ENCODE peak calls at places on chromosome 16, in seven cellular contexts. One of them, this sample, is unnamed.

GRCh38 chr16:23996258-23996955 is 160.6 kb downstream of the PRKCB start:
- DNase-seq in colonic mucosa: no peak
- DNase-seq in small intestine: no peak
- DNase-seq in neuronal stem cell: no peak
- DNase-seq in WERI-Rb-1: no peak
- DNase-seq in CD4-positive, alpha-beta memory T cell: no peak
- DNase-seq in pancreas: peak
- DNase-seq in this sample: no peak

GRCh38 chr16:79997257-79997656 is 396.7 kb upstream of the MAF start:
- DNase-seq in colonic mucosa: no peak
- DNase-seq in CD4-positive, alpha-beta memory T cell: no peak
- DNase-seq in small intestine: no peak
- DNase-seq in WERI-Rb-1: peak
- DNase-seq in pancreas: no peak
- DNase-seq in neuronal stem cell: no peak
- DNase-seq in this sample: no peak

GRCh38 chr16:83574388-83574787 is 233.4 kb upstream of the HSBP1 start:
- DNase-seq in neuronal stem cell: no peak
- DNase-seq in pancreas: no peak
- DNase-seq in CD4-positive, alpha-beta memory T cell: no peak
- DNase-seq in small intestine: no peak
- DNase-seq in WERI-Rb-1: no peak
- DNase-seq in colonic mucosa: no peak
- DNase-seq in this sample: no peak

GRCh38 chr16:70523621-70524405 is at the start of gene SF3B3:
- DNase-seq in WERI-Rb-1: no peak
- DNase-seq in colonic mucosa: peak
- DNase-seq in CD4-positive, alpha-beta memory T cell: peak
- DNase-seq in neuronal stem cell: peak
- DNase-seq in small intestine: peak
- DNase-seq in pancreas: peak
- DNase-seq in this sample: no peak

GRCh38 chr16:78505544-78506371 is 406.3 kb downstream of the WWOX start:
- DNase-seq in CD4-positive, alpha-beta memory T cell: no peak
- DNase-seq in neuronal stem cell: no peak
- DNase-seq in pancreas: peak
- DNase-seq in colonic mucosa: peak
- DNase-seq in WERI-Rb-1: no peak
- DNase-seq in small intestine: peak
- DNase-seq in this sample: peak

GRCh38 chr16:67528222-67528869 is at the start of gene RIPOR1:
- DNase-seq in WERI-Rb-1: peak
- DNase-seq in pancreas: peak
- DNase-seq in colonic mucosa: peak
- DNase-seq in small intestine: no peak
- DNase-seq in neuronal stem cell: peak
- DNase-seq in CD4-positive, alpha-beta memory T cell: no peak
- DNase-seq in this sample: no peak

GRCh38 chr16:14378684-14379467 is 251.2 kb downstream of the PARN start:
- DNase-seq in small intestine: no peak
- DNase-seq in neuronal stem cell: no peak
- DNase-seq in colonic mucosa: no peak
- DNase-seq in pancreas: no peak
- DNase-seq in CD4-positive, alpha-beta memory T cell: no peak
- DNase-seq in WERI-Rb-1: no peak
- DNase-seq in this sample: no peak

GRCh38 chr16:14003119-14003570 is 68.0 kb upstream of the MRTFB start:
- DNase-seq in pancreas: no peak
- DNase-seq in WERI-Rb-1: no peak
- DNase-seq in CD4-positive, alpha-beta memory T cell: no peak
- DNase-seq in neuronal stem cell: peak
- DNase-seq in small intestine: no peak
- DNase-seq in colonic mucosa: peak
- DNase-seq in this sample: peak

GRCh38 chr16:66290431-66290830 is 76.1 kb upstream of the CDH5 start:
- DNase-seq in CD4-positive, alpha-beta memory T cell: no peak
- DNase-seq in small intestine: no peak
- DNase-seq in colonic mucosa: no peak
- DNase-seq in pancreas: no peak
- DNase-seq in WERI-Rb-1: no peak
- DNase-seq in neuronal stem cell: no peak
- DNase-seq in this sample: no peak

GRCh38 chr16:11402051-11402744 is 56.9 kb downstream of the RMI2 start:
- DNase-seq in WERI-Rb-1: no peak
- DNase-seq in pancreas: no peak
- DNase-seq in CD4-positive, alpha-beta memory T cell: no peak
- DNase-seq in small intestine: no peak
- DNase-seq in neuronal stem cell: no peak
- DNase-seq in colonic mucosa: no peak
- DNase-seq in this sample: no peak

GRCh38 chr16:25580071-25580470 is 111.7 kb upstream of the HS3ST4 start:
- DNase-seq in small intestine: no peak
- DNase-seq in WERI-Rb-1: no peak
- DNase-seq in pancreas: no peak
- DNase-seq in colonic mucosa: no peak
- DNase-seq in CD4-positive, alpha-beta memory T cell: no peak
- DNase-seq in neuronal stem cell: no peak
- DNase-seq in this sample: no peak

GRCh38 chr16:64092284-64092683 is 1029.6 kb downstream of the CDH11 start:
- DNase-seq in pancreas: no peak
- DNase-seq in CD4-positive, alpha-beta memory T cell: no peak
- DNase-seq in colonic mucosa: no peak
- DNase-seq in neuronal stem cell: no peak
- DNase-seq in WERI-Rb-1: no peak
- DNase-seq in small intestine: no peak
- DNase-seq in this sample: no peak

GRCh38 chr16:69311533-69312388 is 611 bp downstream of the VPS4A start:
- DNase-seq in CD4-positive, alpha-beta memory T cell: peak
- DNase-seq in pancreas: no peak
- DNase-seq in small intestine: peak
- DNase-seq in colonic mucosa: peak
- DNase-seq in neuronal stem cell: peak
- DNase-seq in WERI-Rb-1: peak
- DNase-seq in this sample: no peak

GRCh38 chr16:9778879-9779278 is 403.3 kb downstream of the GRIN2A start:
- DNase-seq in WERI-Rb-1: no peak
- DNase-seq in small intestine: no peak
- DNase-seq in neuronal stem cell: no peak
- DNase-seq in colonic mucosa: no peak
- DNase-seq in pancreas: no peak
- DNase-seq in CD4-positive, alpha-beta memory T cell: no peak
- DNase-seq in this sample: no peak

GRCh38 chr16:49455991-49456745 is 82.6 kb downstream of the C16orf78 start:
- DNase-seq in pancreas: no peak
- DNase-seq in WERI-Rb-1: no peak
- DNase-seq in CD4-positive, alpha-beta memory T cell: no peak
- DNase-seq in small intestine: no peak
- DNase-seq in colonic mucosa: no peak
- DNase-seq in neuronal stem cell: no peak
- DNase-seq in this sample: no peak

GRCh38 chr16:78596996-78597422 is 497.6 kb downstream of the WWOX start:
- DNase-seq in pancreas: no peak
- DNase-seq in WERI-Rb-1: no peak
- DNase-seq in small intestine: peak
- DNase-seq in CD4-positive, alpha-beta memory T cell: no peak
- DNase-seq in neuronal stem cell: no peak
- DNase-seq in colonic mucosa: no peak
- DNase-seq in this sample: no peak

GRCh38 chr16:67177743-67178699 is 5.7 kb downstream of the MATCAP1 start:
- DNase-seq in pancreas: peak
- DNase-seq in small intestine: peak
- DNase-seq in colonic mucosa: peak
- DNase-seq in CD4-positive, alpha-beta memory T cell: peak
- DNase-seq in WERI-Rb-1: no peak
- DNase-seq in neuronal stem cell: no peak
- DNase-seq in this sample: no peak

GRCh38 chr16:7313170-7313569 is 19.5 kb upstream of the RBFOX1 start:
- DNase-seq in pancreas: no peak
- DNase-seq in neuronal stem cell: no peak
- DNase-seq in small intestine: no peak
- DNase-seq in WERI-Rb-1: peak
- DNase-seq in colonic mucosa: no peak
- DNase-seq in CD4-positive, alpha-beta memory T cell: no peak
- DNase-seq in this sample: no peak

GRCh38 chr16:14037960-14038359 is 33.2 kb upstream of the MRTFB start:
- DNase-seq in CD4-positive, alpha-beta memory T cell: no peak
- DNase-seq in WERI-Rb-1: no peak
- DNase-seq in small intestine: no peak
- DNase-seq in pancreas: no peak
- DNase-seq in neuronal stem cell: no peak
- DNase-seq in colonic mucosa: no peak
- DNase-seq in this sample: no peak

GRCh38 chr16:4372578-4373355 is 1.1 kb downstream of the VASN start:
- DNase-seq in CD4-positive, alpha-beta memory T cell: no peak
- DNase-seq in WERI-Rb-1: no peak
- DNase-seq in pancreas: peak
- DNase-seq in colonic mucosa: peak
- DNase-seq in small intestine: no peak
- DNase-seq in neuronal stem cell: no peak
- DNase-seq in this sample: no peak

GRCh38 chr16:57791156-57791902 is 11.0 kb downstream of the KIFC3 start:
- DNase-seq in pancreas: no peak
- DNase-seq in colonic mucosa: no peak
- DNase-seq in CD4-positive, alpha-beta memory T cell: no peak
- DNase-seq in small intestine: no peak
- DNase-seq in neuronal stem cell: no peak
- DNase-seq in WERI-Rb-1: no peak
- DNase-seq in this sample: no peak

DNA sequence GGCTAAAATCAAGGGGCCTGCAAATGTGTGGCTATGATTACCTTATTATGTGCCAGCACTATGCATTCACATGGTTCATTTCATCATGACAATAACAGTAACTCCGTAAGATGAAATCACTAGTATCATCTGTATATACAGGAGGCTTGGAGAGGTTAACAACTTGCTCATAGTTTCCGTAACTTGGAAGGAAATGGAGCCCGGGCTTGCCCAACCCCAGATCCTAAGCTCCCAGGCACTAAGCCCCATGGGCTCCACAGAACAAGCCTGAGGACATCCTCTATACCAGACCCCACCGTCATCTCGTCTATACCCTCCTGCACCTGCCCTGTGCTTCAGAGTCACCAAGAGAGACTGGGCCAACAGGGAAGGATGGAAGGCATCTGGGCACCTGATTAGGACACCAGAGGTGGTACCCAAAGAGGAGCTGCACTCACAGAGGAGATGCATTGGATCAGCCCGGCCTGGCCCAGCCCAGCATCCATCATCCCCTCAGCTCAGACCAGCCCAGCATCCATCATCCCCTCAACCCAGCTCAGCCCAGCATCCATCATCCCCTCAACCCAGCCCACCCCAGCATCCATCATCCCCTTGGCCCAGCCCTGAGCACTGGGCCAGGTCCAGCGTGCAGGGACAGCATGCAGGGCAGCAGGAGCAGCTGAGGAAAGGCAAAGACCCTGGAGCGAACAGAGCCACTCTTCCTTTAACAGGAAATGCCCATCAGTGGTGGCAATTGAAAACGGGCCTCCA is 28.5 kb downstream of the NSMCE1 start:
- DNase-seq in neuronal stem cell: no peak
- DNase-seq in CD4-positive, alpha-beta memory T cell: no peak
- DNase-seq in WERI-Rb-1: no peak
- DNase-seq in colonic mucosa: no peak
- DNase-seq in pancreas: no peak
- DNase-seq in small intestine: no peak
- DNase-seq in this sample: no peak
- H3K27ac ChIP-seq in neuronal stem cell: no peak
- H3K27ac ChIP-seq in CD4-positive, alpha-beta memory T cell: peak
- H3K27ac ChIP-seq in WERI-Rb-1: no peak
- H3K27ac ChIP-seq in colonic mucosa: peak
- H3K27ac ChIP-seq in pancreas: no peak
- H3K27ac ChIP-seq in small intestine: peak
- H3K27ac ChIP-seq in this sample: peak

DNA sequence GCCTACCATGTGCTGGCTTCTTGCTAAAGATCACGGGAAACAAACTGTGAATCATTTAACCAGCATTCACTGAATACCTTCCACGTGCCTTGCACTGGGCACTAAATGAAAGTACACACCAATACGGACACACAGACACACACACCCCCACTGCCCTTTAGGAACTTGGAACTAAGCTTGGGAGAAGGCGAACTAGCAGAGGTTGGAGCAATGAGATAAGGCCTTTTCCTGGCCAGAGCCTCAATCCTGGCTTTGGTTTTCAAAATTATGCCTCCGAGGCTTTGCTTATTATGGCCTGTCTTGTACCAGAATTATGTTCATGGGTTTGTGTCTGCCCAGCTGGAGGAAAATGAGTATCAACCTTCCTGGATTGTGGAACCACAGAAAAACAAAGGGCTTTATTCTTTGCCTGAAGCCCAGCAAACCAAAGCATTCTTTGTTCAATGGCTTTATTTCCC is 32.3 kb downstream of the CPPED1 start:
- DNase-seq in WERI-Rb-1: no peak
- DNase-seq in small intestine: no peak
- DNase-seq in pancreas: no peak
- DNase-seq in CD4-positive, alpha-beta memory T cell: no peak
- DNase-seq in neuronal stem cell: no peak
- DNase-seq in colonic mucosa: no peak
- DNase-seq in this sample: no peak
- H3K4me3 ChIP-seq in WERI-Rb-1: no peak
- H3K4me3 ChIP-seq in small intestine: no peak
- H3K4me3 ChIP-seq in pancreas: no peak
- H3K4me3 ChIP-seq in CD4-positive, alpha-beta memory T cell: no peak
- H3K4me3 ChIP-seq in neuronal stem cell: no peak
- H3K4me3 ChIP-seq in colonic mucosa: no peak
- H3K4me3 ChIP-seq in this sample: no peak

GRCh38 chr16:88938933-88939813 is 37.8 kb downstream of the CBFA2T3 start:
- DNase-seq in pancreas: no peak
- DNase-seq in CD4-positive, alpha-beta memory T cell: no peak
- DNase-seq in colonic mucosa: no peak
- DNase-seq in WERI-Rb-1: no peak
- DNase-seq in neuronal stem cell: no peak
- DNase-seq in small intestine: no peak
- DNase-seq in this sample: no peak
- H3K27ac ChIP-seq in pancreas: peak
- H3K27ac ChIP-seq in CD4-positive, alpha-beta memory T cell: no peak
- H3K27ac ChIP-seq in colonic mucosa: no peak
- H3K27ac ChIP-seq in WERI-Rb-1: no peak
- H3K27ac ChIP-seq in neuronal stem cell: no peak
- H3K27ac ChIP-seq in small intestine: peak
- H3K27ac ChIP-seq in this sample: no peak

GRCh38 chr16:56681939-56682702 is at the start of gene MT1X:
- DNase-seq in pancreas: peak
- DNase-seq in colonic mucosa: peak
- DNase-seq in neuronal stem cell: peak
- DNase-seq in small intestine: peak
- DNase-seq in WERI-Rb-1: peak
- DNase-seq in CD4-positive, alpha-beta memory T cell: peak
- DNase-seq in this sample: peak

GRCh38 chr16:56684256-56684925 is 2.1 kb downstream of the MT1X start:
- DNase-seq in CD4-positive, alpha-beta memory T cell: no peak
- DNase-seq in pancreas: no peak
- DNase-seq in WERI-Rb-1: no peak
- DNase-seq in neuronal stem cell: no peak
- DNase-seq in colonic mucosa: no peak
- DNase-seq in small intestine: no peak
- DNase-seq in this sample: no peak

GRCh38 chr16:56684926-56685590 is 2.8 kb downstream of the MT1X start:
- DNase-seq in pancreas: peak
- DNase-seq in CD4-positive, alpha-beta memory T cell: no peak
- DNase-seq in colonic mucosa: no peak
- DNase-seq in small intestine: no peak
- DNase-seq in neuronal stem cell: no peak
- DNase-seq in WERI-Rb-1: no peak
- DNase-seq in this sample: no peak

GRCh38 chr16:56682703-56683397 is 580 bp downstream of the MT1X start:
- DNase-seq in WERI-Rb-1: no peak
- DNase-seq in pancreas: no peak
- DNase-seq in small intestine: no peak
- DNase-seq in neuronal stem cell: no peak
- DNase-seq in colonic mucosa: no peak
- DNase-seq in CD4-positive, alpha-beta memory T cell: no peak
- DNase-seq in this sample: no peak

GRCh38 chr16:56683424-56684162 is 1.3 kb downstream of the MT1X start:
- DNase-seq in pancreas: no peak
- DNase-seq in colonic mucosa: no peak
- DNase-seq in neuronal stem cell: no peak
- DNase-seq in small intestine: no peak
- DNase-seq in WERI-Rb-1: no peak
- DNase-seq in CD4-positive, alpha-beta memory T cell: no peak
- DNase-seq in this sample: no peak
- H3K4me3 ChIP-seq in pancreas: peak
- H3K4me3 ChIP-seq in colonic mucosa: no peak
- H3K4me3 ChIP-seq in neuronal stem cell: no peak
- H3K4me3 ChIP-seq in small intestine: no peak
- H3K4me3 ChIP-seq in WERI-Rb-1: peak
- H3K4me3 ChIP-seq in CD4-positive, alpha-beta memory T cell: peak
- H3K4me3 ChIP-seq in this sample: peak